ENCODE peak calls at places on chromosomes 11 and 22, in ten cellular contexts. L is HFFc6, R is kidney, Y is AG09309, H is cardiac muscle cell, J is WTC11, F is brain microvascular endothelial cell, W is HL-60, G is ovary, D is nephron progenitor cell. O is an unnamed sample.

GRCh38 chr22:27252282-27253049 is 549.1 kb downstream of the MN1 start:
- DNase-seq in L (peak), R (no peak), Y (peak), H (no peak), J (no peak), F (peak), W (peak), G (no peak), D (no peak), O (peak)

GRCh38 chr11:44270403-44271192 is 39.3 kb downstream of the ALX4 start:
- DNase-seq in L (no peak), R (no peak), Y (no peak), H (no peak), J (no peak), F (no peak), W (no peak), G (no peak), D (no peak), O (no peak)

GRCh38 chr22:20319041-20319744 is 667 bp downstream of the DGCR6L start:
- DNase-seq in L (no peak), R (peak), Y (no peak), H (peak), J (peak), F (no peak), W (no peak), G (no peak), D (peak), O (peak)

GRCh38 chr11:72975778-72976520 is 161.7 kb downstream of the ATG16L2 start:
- DNase-seq in L (peak), R (no peak), Y (peak), H (no peak), J (no peak), F (peak), W (peak), G (no peak), D (no peak), O (peak)

GRCh38 chr22:42635531-42635930 is 4.9 kb downstream of the ATP5MGL start:
- DNase-seq in L (peak), R (no peak), Y (peak), H (no peak), J (no peak), F (peak), W (no peak), G (no peak), D (no peak), O (no peak)

GRCh38 chr11:128420277-128420676 is 167.1 kb downstream of the ETS1 start:
- DNase-seq in L (no peak), R (no peak), Y (no peak), H (no peak), J (no peak), F (no peak), W (no peak), G (no peak), D (peak), O (no peak)

GRCh38 chr11:67384851-67385366 is 6.9 kb upstream of the RAD9A start:
- DNase-seq in L (peak), R (peak), Y (no peak), H (no peak), J (no peak), F (peak), W (no peak), G (peak), D (no peak), O (no peak)

GRCh38 chr22:30582788-30583575 is 8.5 kb upstream of the GAL3ST1 start:
- DNase-seq in L (no peak), R (no peak), Y (no peak), H (no peak), J (no peak), F (no peak), W (no peak), G (no peak), D (no peak), O (peak)

GRCh38 chr11:111960916-111961315 is 23.8 kb downstream of the DIXDC1 start:
- DNase-seq in L (no peak), R (no peak), Y (no peak), H (no peak), J (peak), F (no peak), W (no peak), G (no peak), D (no peak), O (no peak)

GRCh38 chr22:36585841-36586240 is 56.9 kb upstream of the EIF3D start:
- DNase-seq in L (peak), R (peak), Y (no peak), H (no peak), J (no peak), F (no peak), W (no peak), G (no peak), D (no peak), O (no peak)

GRCh38 chr11:102220728-102221467 is 96.4 kb upstream of the BIRC3 start:
- DNase-seq in L (peak), R (no peak), Y (no peak), H (no peak), J (no peak), F (peak), W (no peak), G (no peak), D (no peak), O (no peak)

GRCh38 chr11:44036811-44037657 is 10.7 kb upstream of the ACCSL start:
- DNase-seq in L (peak), R (peak), Y (peak), H (peak), J (peak), F (peak), W (peak), G (peak), D (peak), O (no peak)

GRCh38 chr11:69878144-69878883 is 59.1 kb upstream of the FGF3 start:
- DNase-seq in L (no peak), R (peak), Y (no peak), H (no peak), J (no peak), F (no peak), W (no peak), G (no peak), D (no peak), O (peak)

GRCh38 chr22:33606495-33606894 is 313.8 kb downstream of the LARGE1 start:
- DNase-seq in L (no peak), R (no peak), Y (no peak), H (no peak), J (no peak), F (no peak), W (no peak), G (no peak), D (no peak), O (no peak)
- TF ChIP-seq CTCF in L (no peak), R (no peak), Y (no peak), H (no peak), J (no peak), F (no peak), W (no peak), G (no peak), D (no peak), O (no peak)

DNA sequence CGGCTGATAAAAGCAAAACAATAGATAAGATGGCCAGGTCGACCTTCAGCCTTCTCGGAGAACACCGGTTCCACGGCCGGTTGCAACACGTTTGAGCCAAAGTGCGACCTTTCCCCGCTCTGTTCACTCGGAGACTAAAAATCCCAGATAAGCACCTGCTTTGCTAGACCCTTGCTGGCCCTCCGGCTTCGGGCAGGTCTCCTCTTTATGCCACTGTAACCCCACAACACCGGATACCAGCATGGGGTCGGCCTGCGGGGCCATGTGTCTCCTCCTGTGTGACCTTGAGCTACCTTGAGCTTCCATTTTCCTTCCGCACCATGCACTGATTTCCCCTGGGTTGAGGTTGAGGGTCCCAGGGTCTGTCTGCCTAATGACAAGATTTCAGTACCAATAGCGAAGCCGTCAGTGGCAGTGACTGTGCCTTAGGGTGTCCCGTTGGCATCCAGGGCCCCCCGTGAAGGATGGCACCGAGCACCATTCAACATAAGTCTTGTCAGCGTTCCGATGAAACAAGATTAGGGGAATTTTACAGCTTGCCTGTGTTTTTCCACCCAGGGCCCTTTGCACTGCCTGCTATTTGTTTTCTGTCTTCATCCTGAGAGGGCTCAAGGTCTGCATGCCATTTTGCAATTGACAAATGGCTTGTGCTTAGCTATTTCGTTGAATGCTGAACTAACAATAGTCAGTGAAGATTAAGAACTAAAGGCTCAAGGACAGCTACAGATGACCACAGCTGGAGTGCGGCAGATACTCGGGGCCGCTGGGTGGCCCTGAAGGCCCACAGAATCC is 118.6 kb downstream of the KCNQ1 start:
- DNase-seq in L (no peak), R (peak), Y (no peak), H (no peak), J (no peak), F (no peak), W (no peak), G (no peak), D (no peak), O (peak)
- TF ChIP-seq CTCF in L (no peak), R (no peak), Y (no peak), H (no peak), J (no peak), F (no peak), W (no peak), G (no peak), D (no peak), O (no peak)

GRCh38 chr11:132099692-132100091 is 729.3 kb downstream of the NTM start:
- DNase-seq in L (no peak), R (no peak), Y (no peak), H (peak), J (peak), F (no peak), W (peak), G (no peak), D (peak), O (no peak)
- TF ChIP-seq CTCF in L (peak), R (no peak), Y (peak), H (peak), J (peak), F (peak), W (peak), G (no peak), D (peak), O (peak)

GRCh38 chr22:24169439-24170058 is 11.7 kb upstream of the SUSD2 start:
- DNase-seq in L (no peak), R (no peak), Y (no peak), H (no peak), J (no peak), F (no peak), W (no peak), G (no peak), D (no peak), O (no peak)

GRCh38 chr22:24165673-24166072 is 15.6 kb upstream of the SUSD2 start:
- DNase-seq in L (peak), R (no peak), Y (no peak), H (no peak), J (no peak), F (no peak), W (no peak), G (no peak), D (no peak), O (no peak)

GRCh38 chr22:24164243-24164642 is 17.0 kb upstream of the SUSD2 start:
- DNase-seq in L (no peak), R (no peak), Y (no peak), H (no peak), J (no peak), F (no peak), W (no peak), G (no peak), D (no peak), O (no peak)

GRCh38 chr22:24164823-24165379 is 16.4 kb upstream of the SUSD2 start:
- DNase-seq in L (no peak), R (no peak), Y (no peak), H (no peak), J (no peak), F (no peak), W (no peak), G (no peak), D (no peak), O (no peak)

DNA sequence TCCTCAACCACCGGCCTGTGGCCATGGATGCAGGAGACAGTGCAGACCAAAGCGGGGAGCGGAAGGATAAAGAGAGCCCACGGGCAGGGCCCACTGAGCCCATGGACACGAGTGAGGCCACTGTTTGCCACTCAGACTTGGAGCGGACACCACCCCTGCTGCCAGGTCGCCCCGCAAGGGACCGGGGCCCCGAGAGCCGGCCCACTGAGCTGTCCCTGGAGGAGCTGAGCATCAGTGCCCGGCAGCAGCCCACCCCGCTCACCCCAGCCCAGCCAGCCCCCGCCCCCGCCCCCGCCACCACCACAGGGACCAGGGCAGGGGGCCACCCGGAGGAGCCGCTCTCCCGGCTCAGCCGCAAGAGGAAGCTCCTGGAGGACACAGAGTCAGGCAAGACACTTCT is 14.5 kb upstream of the SUSD2 start:
- DNase-seq in L (no peak), R (no peak), Y (no peak), H (no peak), J (no peak), F (no peak), W (no peak), G (no peak), D (no peak), O (no peak)
- TF ChIP-seq CTCF in L (no peak), R (no peak), Y (no peak), H (no peak), J (no peak), F (no peak), W (no peak), G (no peak), D (no peak), O (no peak)

DNA sequence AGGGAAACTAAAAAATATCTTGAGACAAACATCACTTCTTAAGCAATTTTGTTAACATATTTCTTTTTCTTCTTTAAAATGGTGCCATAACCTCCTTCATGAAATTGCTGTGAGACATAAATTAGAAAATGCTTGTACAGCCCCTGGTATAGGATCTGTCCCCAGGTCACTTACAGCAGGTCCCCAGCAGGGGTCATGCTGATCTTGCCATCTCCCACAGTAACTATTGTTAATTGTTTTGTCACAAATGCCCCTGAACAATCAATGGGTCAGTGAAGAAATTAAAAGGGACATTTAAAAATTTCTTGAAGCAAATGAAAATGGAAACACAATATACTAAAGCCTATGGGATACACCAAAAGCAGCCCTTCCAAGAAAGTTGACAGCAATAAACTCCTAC is 99.8 kb upstream of the OR4B1 start:
- DNase-seq in L (no peak), R (no peak), Y (no peak), H (no peak), J (peak), F (no peak), W (peak), G (no peak), D (no peak), O (no peak)
- TF ChIP-seq CTCF in L (peak), R (peak), Y (peak), H (peak), J (no peak), F (peak), W (peak), G (no peak), D (peak), O (peak)

DNA sequence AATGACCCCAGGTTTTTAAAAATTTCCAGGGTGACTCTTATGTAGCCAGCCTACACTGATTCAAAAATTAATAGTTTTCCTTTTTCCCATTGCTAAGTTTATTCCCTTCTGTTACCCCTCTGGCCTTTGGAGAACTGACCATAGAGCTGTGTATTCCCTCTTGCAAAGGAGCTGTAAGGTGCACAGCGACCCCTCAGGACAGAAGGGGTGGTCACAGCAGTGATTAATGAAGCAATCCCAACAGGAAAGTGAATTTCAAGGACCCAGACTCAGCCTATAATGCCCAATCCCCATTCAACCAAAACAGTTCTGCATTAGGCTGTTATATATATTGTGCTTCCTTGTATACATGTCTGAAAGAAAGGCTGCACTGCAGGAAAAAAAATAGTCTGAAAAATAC is 147.1 kb downstream of the WT1 start:
- DNase-seq in L (no peak), R (no peak), Y (no peak), H (no peak), J (peak), F (no peak), W (no peak), G (no peak), D (no peak), O (no peak)
- TF ChIP-seq CTCF in L (peak), R (no peak), Y (no peak), H (no peak), J (peak), F (peak), W (no peak), G (no peak), D (no peak), O (no peak)

O was measured in CD14-positive monocyte.